ENCODE peak calls at places on chromosomes 11 and 22, in nine cellular contexts. One of them, this sample, is unnamed.

GRCh38 chr11:47179655-47179991 is 2.9 kb upstream of the ARFGAP2 start:
- DNase-seq in suprapubic skin: no peak
- DNase-seq in A549: peak; percentile 70
- DNase-seq in HepG2: peak; percentile 52
- DNase-seq in K562: peak; percentile 59
- DNase-seq in ovary: no peak
- DNase-seq in stomach: peak; percentile 40
- DNase-seq in esophagus muscularis mucosa: no peak
- DNase-seq in transverse colon: no peak
- DNase-seq in this sample: no peak

GRCh38 chr11:75199412-75199955 is 41.1 kb upstream of the TPBGL start:
- DNase-seq in stomach: no peak
- DNase-seq in transverse colon: no peak
- DNase-seq in esophagus muscularis mucosa: no peak
- DNase-seq in ovary: no peak
- DNase-seq in suprapubic skin: no peak
- DNase-seq in K562: no peak
- DNase-seq in A549: no peak
- DNase-seq in HepG2: no peak
- DNase-seq in this sample: no peak

GRCh38 chr11:86360775-86361395 is 13.8 kb upstream of the CCDC81 start:
- DNase-seq in transverse colon: no peak
- DNase-seq in stomach: no peak
- DNase-seq in esophagus muscularis mucosa: no peak
- DNase-seq in ovary: no peak
- DNase-seq in A549: peak; percentile 61
- DNase-seq in suprapubic skin: no peak
- DNase-seq in HepG2: peak; percentile 6
- DNase-seq in K562: no peak
- DNase-seq in this sample: no peak

GRCh38 chr11:75191330-75191717 is 40.4 kb downstream of the SLCO2B1 start:
- DNase-seq in A549: no peak
- DNase-seq in HepG2: no peak
- DNase-seq in esophagus muscularis mucosa: no peak
- DNase-seq in suprapubic skin: no peak
- DNase-seq in ovary: no peak
- DNase-seq in transverse colon: no peak
- DNase-seq in K562: no peak
- DNase-seq in stomach: no peak
- DNase-seq in this sample: no peak

GRCh38 chr11:16193897-16194381 is 162.4 kb downstream of the SOX6 start:
- DNase-seq in A549: no peak
- DNase-seq in stomach: no peak
- DNase-seq in suprapubic skin: no peak
- DNase-seq in esophagus muscularis mucosa: no peak
- DNase-seq in ovary: no peak
- DNase-seq in transverse colon: no peak
- DNase-seq in K562: no peak
- DNase-seq in HepG2: peak; percentile 50
- DNase-seq in this sample: no peak

GRCh38 chr11:108851781-108852180 is 186.9 kb downstream of the DDX10 start:
- DNase-seq in transverse colon: no peak
- DNase-seq in HepG2: no peak
- DNase-seq in ovary: no peak
- DNase-seq in K562: no peak
- DNase-seq in esophagus muscularis mucosa: no peak
- DNase-seq in A549: no peak
- DNase-seq in suprapubic skin: no peak
- DNase-seq in stomach: no peak
- DNase-seq in this sample: no peak

GRCh38 chr11:17790453-17790852 is 55.9 kb downstream of the KCNC1 start:
- DNase-seq in suprapubic skin: no peak
- DNase-seq in transverse colon: no peak
- DNase-seq in esophagus muscularis mucosa: no peak
- DNase-seq in stomach: no peak
- DNase-seq in HepG2: no peak
- DNase-seq in A549: no peak
- DNase-seq in ovary: no peak
- DNase-seq in K562: no peak
- DNase-seq in this sample: no peak

GRCh38 chr11:106917973-106918372 is 100.3 kb downstream of the GUCY1A2 start:
- DNase-seq in stomach: no peak
- DNase-seq in transverse colon: no peak
- DNase-seq in suprapubic skin: no peak
- DNase-seq in HepG2: peak; percentile 1
- DNase-seq in ovary: no peak
- DNase-seq in A549: no peak
- DNase-seq in esophagus muscularis mucosa: no peak
- DNase-seq in K562: peak; percentile 40
- DNase-seq in this sample: no peak

GRCh38 chr11:10688401-10688800 is 5.2 kb downstream of the IRAG1 start:
- DNase-seq in K562: peak; percentile 39
- DNase-seq in HepG2: no peak
- DNase-seq in ovary: no peak
- DNase-seq in transverse colon: no peak
- DNase-seq in esophagus muscularis mucosa: no peak
- DNase-seq in A549: no peak
- DNase-seq in suprapubic skin: no peak
- DNase-seq in stomach: no peak
- DNase-seq in this sample: no peak

GRCh38 chr11:106159846-106160245 is 82.4 kb downstream of the AASDHPPT start:
- DNase-seq in K562: no peak
- DNase-seq in suprapubic skin: no peak
- DNase-seq in stomach: no peak
- DNase-seq in HepG2: no peak
- DNase-seq in transverse colon: no peak
- DNase-seq in esophagus muscularis mucosa: no peak
- DNase-seq in ovary: no peak
- DNase-seq in A549: no peak
- DNase-seq in this sample: no peak

GRCh38 chr11:3615998-3616397 is 25.8 kb downstream of the ART5 start:
- DNase-seq in A549: no peak
- DNase-seq in stomach: no peak
- DNase-seq in K562: no peak
- DNase-seq in ovary: no peak
- DNase-seq in esophagus muscularis mucosa: no peak
- DNase-seq in HepG2: no peak
- DNase-seq in suprapubic skin: no peak
- DNase-seq in transverse colon: no peak
- DNase-seq in this sample: no peak

GRCh38 chr22:48489551-48490512 is 1337.8 kb downstream of the BRD1 start:
- DNase-seq in transverse colon: no peak
- DNase-seq in ovary: no peak
- DNase-seq in HepG2: no peak
- DNase-seq in suprapubic skin: peak; percentile 49
- DNase-seq in stomach: peak; percentile 23
- DNase-seq in K562: no peak
- DNase-seq in esophagus muscularis mucosa: no peak
- DNase-seq in A549: no peak
- DNase-seq in this sample: no peak

GRCh38 chr11:47469411-47470179 is 20.7 kb upstream of the RAPSN start:
- DNase-seq in A549: no peak
- DNase-seq in K562: no peak
- DNase-seq in esophagus muscularis mucosa: no peak
- DNase-seq in stomach: no peak
- DNase-seq in suprapubic skin: no peak
- DNase-seq in ovary: no peak
- DNase-seq in transverse colon: no peak
- DNase-seq in HepG2: no peak
- DNase-seq in this sample: no peak

GRCh38 chr11:73650400-73650799 is 4.0 kb downstream of the PLEKHB1 start:
- DNase-seq in stomach: no peak
- DNase-seq in transverse colon: no peak
- DNase-seq in ovary: no peak
- DNase-seq in suprapubic skin: no peak
- DNase-seq in esophagus muscularis mucosa: no peak
- DNase-seq in HepG2: no peak
- DNase-seq in A549: no peak
- DNase-seq in K562: no peak
- DNase-seq in this sample: no peak

GRCh38 chr22:47176573-47177333 is 414.3 kb downstream of the TBC1D22A start:
- DNase-seq in ovary: no peak
- DNase-seq in K562: no peak
- DNase-seq in stomach: no peak
- DNase-seq in transverse colon: peak; percentile 1
- DNase-seq in suprapubic skin: peak; percentile 51
- DNase-seq in esophagus muscularis mucosa: no peak
- DNase-seq in A549: no peak
- DNase-seq in HepG2: no peak
- DNase-seq in this sample: peak; percentile 9

GRCh38 chr11:131365601-131366000 is 4.8 kb upstream of the NTM start:
- DNase-seq in transverse colon: no peak
- DNase-seq in HepG2: no peak
- DNase-seq in stomach: no peak
- DNase-seq in K562: no peak
- DNase-seq in suprapubic skin: no peak
- DNase-seq in ovary: no peak
- DNase-seq in esophagus muscularis mucosa: no peak
- DNase-seq in A549: no peak
- DNase-seq in this sample: no peak

GRCh38 chr22:28329582-28330073 is 350.0 kb downstream of the TTC28 start:
- DNase-seq in stomach: no peak
- DNase-seq in transverse colon: no peak
- DNase-seq in K562: no peak
- DNase-seq in ovary: no peak
- DNase-seq in esophagus muscularis mucosa: no peak
- DNase-seq in HepG2: no peak
- DNase-seq in A549: no peak
- DNase-seq in suprapubic skin: no peak
- DNase-seq in this sample: no peak

GRCh38 chr11:10267821-10268220 is 26.2 kb downstream of the SBF2 start:
- DNase-seq in esophagus muscularis mucosa: no peak
- DNase-seq in HepG2: no peak
- DNase-seq in A549: no peak
- DNase-seq in ovary: no peak
- DNase-seq in K562: no peak
- DNase-seq in suprapubic skin: no peak
- DNase-seq in stomach: no peak
- DNase-seq in transverse colon: no peak
- DNase-seq in this sample: no peak

GRCh38 chr22:45192701-45193187 is 29.0 kb downstream of the NUP50 start:
- DNase-seq in suprapubic skin: no peak
- DNase-seq in ovary: no peak
- DNase-seq in A549: no peak
- DNase-seq in stomach: no peak
- DNase-seq in K562: peak; percentile 42
- DNase-seq in transverse colon: no peak
- DNase-seq in esophagus muscularis mucosa: no peak
- DNase-seq in HepG2: peak; percentile 63
- DNase-seq in this sample: no peak

GRCh38 chr11:114163231-114163631 is 103.7 kb downstream of the ZBTB16 start:
- DNase-seq in stomach: peak; percentile 55
- DNase-seq in ovary: peak; percentile 68
- DNase-seq in HepG2: no peak
- DNase-seq in transverse colon: no peak
- DNase-seq in A549: no peak
- DNase-seq in esophagus muscularis mucosa: no peak
- DNase-seq in K562: no peak
- DNase-seq in suprapubic skin: no peak
- DNase-seq in this sample: no peak

GRCh38 chr11:68266936-68267880 is 4.6 kb downstream of the C11orf24 start:
- DNase-seq in stomach: no peak
- DNase-seq in ovary: no peak
- DNase-seq in A549: no peak
- DNase-seq in transverse colon: no peak
- DNase-seq in esophagus muscularis mucosa: no peak
- DNase-seq in K562: peak; percentile 28
- DNase-seq in suprapubic skin: no peak
- DNase-seq in HepG2: no peak
- DNase-seq in this sample: peak; percentile 3
- TF ChIP-seq EP300 in stomach: no peak
- TF ChIP-seq EP300 in ovary: no peak
- TF ChIP-seq EP300 in A549: no peak
- TF ChIP-seq EP300 in transverse colon: no peak
- TF ChIP-seq EP300 in esophagus muscularis mucosa: no peak
- TF ChIP-seq EP300 in K562: peak; percentile 94
- TF ChIP-seq EP300 in suprapubic skin: no peak
- TF ChIP-seq EP300 in HepG2: no peak
- TF ChIP-seq EP300 in this sample: no peak

GRCh38 chr11:69941546-69942332 is 122.5 kb upstream of the FGF3 start:
- DNase-seq in HepG2: no peak
- DNase-seq in transverse colon: no peak
- DNase-seq in A549: no peak
- DNase-seq in suprapubic skin: no peak
- DNase-seq in ovary: no peak
- DNase-seq in stomach: no peak
- DNase-seq in esophagus muscularis mucosa: no peak
- DNase-seq in K562: no peak
- DNase-seq in this sample: no peak
- H3K27ac ChIP-seq in HepG2: no peak overlapping the region
- H3K27ac ChIP-seq in transverse colon: no peak overlapping the region
- H3K27ac ChIP-seq in A549: no peak overlapping the region
- H3K27ac ChIP-seq in suprapubic skin: no peak overlapping the region
- H3K27ac ChIP-seq in ovary: no peak overlapping the region
- H3K27ac ChIP-seq in stomach: no peak overlapping the region
- H3K27ac ChIP-seq in esophagus muscularis mucosa: no peak overlapping the region
- H3K27ac ChIP-seq in K562: no peak overlapping the region
- H3K27ac ChIP-seq in this sample: no peak overlapping the region

DNA sequence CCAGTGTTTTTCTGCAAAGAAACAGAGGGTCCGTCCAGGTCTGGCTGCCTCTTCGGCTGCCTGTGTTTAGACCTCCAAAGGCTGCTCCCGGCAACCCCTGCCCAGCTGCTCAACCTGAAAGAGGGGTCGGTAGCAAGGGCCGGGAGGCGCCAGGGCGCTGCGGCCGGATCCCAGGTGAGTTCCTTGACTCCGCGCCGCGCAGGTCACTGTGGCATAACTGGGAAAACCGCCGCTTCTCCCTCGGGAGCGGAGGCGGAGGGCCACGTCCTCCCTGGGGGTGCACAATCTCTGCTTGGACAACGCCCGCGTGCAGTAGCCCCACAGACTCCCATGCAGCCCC is 1.0 kb upstream of the BRSK2 start:
- DNase-seq in HepG2: no peak
- DNase-seq in ovary: no peak
- DNase-seq in K562: no peak
- DNase-seq in esophagus muscularis mucosa: no peak
- DNase-seq in A549: no peak
- DNase-seq in suprapubic skin: no peak
- DNase-seq in stomach: no peak
- DNase-seq in transverse colon: no peak
- DNase-seq in this sample: no peak
- H3K4me3 ChIP-seq in HepG2: no peak overlapping the region
- H3K4me3 ChIP-seq in ovary: peak overlapping the region; percentile 48
- H3K4me3 ChIP-seq in K562: no peak overlapping the region
- H3K4me3 ChIP-seq in esophagus muscularis mucosa: peak overlapping the region; percentile 58
- H3K4me3 ChIP-seq in A549: peak overlapping the region; percentile 60
- H3K4me3 ChIP-seq in suprapubic skin: peak overlapping the region; percentile 44
- H3K4me3 ChIP-seq in stomach: peak overlapping the region; percentile 52
- H3K4me3 ChIP-seq in transverse colon: peak overlapping the region; percentile 42
- H3K4me3 ChIP-seq in this sample: peak overlapping the region; percentile 61

GRCh38 chr11:13354335-13354734 is 76.7 kb downstream of the BMAL1 start:
- DNase-seq in K562: peak; percentile 21
- DNase-seq in esophagus muscularis mucosa: no peak
- DNase-seq in A549: peak; percentile 31
- DNase-seq in ovary: no peak
- DNase-seq in transverse colon: no peak
- DNase-seq in stomach: no peak
- DNase-seq in suprapubic skin: no peak
- DNase-seq in HepG2: no peak
- DNase-seq in this sample: no peak
- TF ChIP-seq EP300 in K562: no peak
- TF ChIP-seq EP300 in esophagus muscularis mucosa: no peak
- TF ChIP-seq EP300 in A549: no peak
- TF ChIP-seq EP300 in ovary: no peak
- TF ChIP-seq EP300 in transverse colon: no peak
- TF ChIP-seq EP300 in stomach: no peak
- TF ChIP-seq EP300 in suprapubic skin: no peak
- TF ChIP-seq EP300 in HepG2: no peak
- TF ChIP-seq EP300 in this sample: no peak

This sample was measured in tibial nerve.